ENCODE peak calls at places on chromosomes 7 and 10, in six cellular contexts. K is kidney, R is astrocyte of the spinal cord, I is IMR-90, C is heart left ventricle, H is left ventricle myocardium inferior. Y is an unnamed sample.

GRCh38 chr10:64659311-64659710 is 1138.1 kb downstream of the REEP3 start:
- DNase-seq in H (no peak), I (no peak), K (no peak), R (no peak), C (no peak), Y (no peak)

GRCh38 chr7:867406-868188 is 8.8 kb upstream of the GET4 start:
- DNase-seq in R (peak), I (peak), K (peak), C (peak), H (no peak), Y (peak)

GRCh38 chr10:85635650-85636049 is 730.9 kb downstream of the GRID1 start:
- DNase-seq in H (no peak), C (no peak), R (no peak), I (no peak), K (no peak), Y (no peak)

GRCh38 chr7:155807805-155808550 is 4.3 kb downstream of the SHH start:
- DNase-seq in H (no peak), I (no peak), K (peak), C (peak), R (no peak), Y (no peak)

GRCh38 chr10:103082683-103083082 is 110.4 kb downstream of the NT5C2 start:
- DNase-seq in R (no peak), H (no peak), I (no peak), C (no peak), K (no peak), Y (no peak)

GRCh38 chr10:76415559-76415958 is 984.1 kb downstream of the LRMDA start:
- DNase-seq in H (no peak), K (no peak), I (no peak), C (no peak), R (no peak), Y (no peak)

GRCh38 chr10:98424308-98425254 is 9.6 kb upstream of the PYROXD2 start:
- DNase-seq in R (no peak), K (no peak), H (no peak), I (no peak), C (no peak), Y (no peak)

GRCh38 chr7:40194743-40195142 is 59.9 kb downstream of the SUGCT start:
- DNase-seq in I (peak), H (no peak), R (peak), C (no peak), K (no peak), Y (peak)

GRCh38 chr10:6409982-6410694 is 169.9 kb downstream of the PRKCQ start:
- DNase-seq in K (no peak), H (no peak), R (peak), I (peak), C (peak), Y (peak)

GRCh38 chr10:14086596-14086995 is 244.1 kb downstream of the FRMD4A start:
- DNase-seq in R (peak), H (no peak), C (no peak), I (peak), K (no peak), Y (peak)

GRCh38 chr10:78290131-78290750 is 256.6 kb downstream of the RPS24 start:
- DNase-seq in R (no peak), I (peak), H (no peak), K (no peak), C (no peak), Y (no peak)

GRCh38 chr10:70074147-70074546 is 21.5 kb downstream of the MACROH2A2 start:
- DNase-seq in H (no peak), I (peak), C (no peak), K (no peak), R (no peak), Y (no peak)

GRCh38 chr7:141354251-141354650 is 197.0 kb upstream of the AGK start:
- DNase-seq in H (no peak), K (no peak), R (peak), C (no peak), I (peak), Y (peak)

GRCh38 chr10:72334832-72335393 is 19.8 kb downstream of the DNAJB12 start:
- DNase-seq in H (peak), R (peak), I (peak), C (peak), K (peak), Y (peak)

GRCh38 chr10:72612203-72612826 is 13.6 kb downstream of the MICU1 start:
- DNase-seq in I (no peak), C (no peak), H (no peak), K (no peak), R (no peak), Y (peak)

GRCh38 chr7:119421657-119422056 is 851.3 kb upstream of the KCND2 start:
- DNase-seq in H (no peak), K (no peak), I (no peak), C (no peak), R (no peak), Y (no peak)

GRCh38 chr7:43823941-43824340 is 45.4 kb downstream of the MRPS24 start:
- DNase-seq in C (no peak), R (no peak), H (no peak), K (no peak), I (no peak), Y (no peak)

GRCh38 chr7:85630904-85631582 is 444.2 kb upstream of the SEMA3D start:
- DNase-seq in R (peak), C (no peak), I (peak), K (no peak), H (no peak), Y (peak)

GRCh38 chr7:114922151-114922651 is 307 bp downstream of the MDFIC start:
- DNase-seq in C (peak), I (peak), K (no peak), H (peak), R (peak), Y (peak)

GRCh38 chr7:132613737-132614136 is 37.5 kb upstream of the PLXNA4 start:
- DNase-seq in I (no peak), C (no peak), K (no peak), R (no peak), H (no peak), Y (no peak)

DNA sequence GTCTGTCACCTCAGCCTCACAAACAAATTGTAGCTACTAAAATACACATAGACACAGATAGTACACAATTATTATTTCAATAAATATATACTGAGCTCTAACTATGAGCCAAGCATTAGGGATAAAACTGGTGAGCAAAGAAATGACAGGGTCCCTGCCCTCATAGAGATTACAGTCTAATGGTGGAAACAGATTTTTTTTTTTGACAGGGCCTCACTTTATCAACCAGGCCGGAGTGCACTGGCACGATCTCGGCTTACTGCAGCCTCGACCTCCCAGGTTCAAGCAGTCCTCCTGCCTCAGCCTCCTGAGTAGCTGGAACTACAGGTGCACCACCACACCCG is 695 bp upstream of the RBM28 start:
- DNase-seq in C (no peak), H (no peak), R (no peak), I (no peak), K (no peak), Y (no peak)
- H3K4me3 ChIP-seq in C (no peak), H (peak), R (no peak), I (no peak), K (no peak), Y (no peak)

GRCh38 chr7:120444650-120445049 is 171.7 kb downstream of the KCND2 start:
- DNase-seq in H (no peak), K (no peak), C (no peak), I (no peak), R (no peak), Y (no peak)

GRCh38 chr7:120445276-120445675 is 172.3 kb downstream of the KCND2 start:
- DNase-seq in K (no peak), I (no peak), C (no peak), R (no peak), H (no peak), Y (no peak)

GRCh38 chr7:120442838-120443237 is 169.9 kb downstream of the KCND2 start:
- DNase-seq in I (no peak), H (no peak), K (no peak), R (no peak), C (no peak), Y (no peak)

GRCh38 chr7:120436487-120437060 is 163.6 kb downstream of the KCND2 start:
- DNase-seq in H (no peak), I (no peak), R (no peak), K (no peak), C (no peak), Y (no peak)

GRCh38 chr7:120441850-120442249 is 168.9 kb downstream of the KCND2 start:
- DNase-seq in K (no peak), H (no peak), R (no peak), C (no peak), I (no peak), Y (no peak)
- H3K4me3 ChIP-seq in K (no peak), H (no peak), R (no peak), C (no peak), I (no peak), Y (no peak)

GRCh38 chr10:3668276-3668960 is 116.6 kb downstream of the KLF6 start:
- DNase-seq in I (peak), K (peak), C (no peak), R (peak), H (no peak), Y (peak)
- H3K4me3 ChIP-seq in I (no peak), K (no peak), C (no peak), R (no peak), H (no peak), Y (peak)

GRCh38 chr7:100432621-100433275 is 3.1 kb downstream of the MEPCE start:
- DNase-seq in K (no peak), C (no peak), I (no peak), H (no peak), R (no peak), Y (no peak)
- H3K4me3 ChIP-seq in K (no peak), C (no peak), I (no peak), H (no peak), R (no peak), Y (no peak)

Y was measured in fibroblast of mammary gland.